ENCODE peak calls at places on chromosomes 7 and 10, in four cellular contexts. One of them, this sample, is unnamed.

GRCh38 chr7:79284226-79284625 is 169.2 kb downstream of the MAGI2 start:
- DNase-seq in NCI-H446 treated with DMSO at 0.1 percent for 48 hours: no peak
- DNase-seq in A549: no peak
- DNase-seq in AG04449: no peak
- DNase-seq in this sample: no peak

GRCh38 chr10:3046210-3046779 is 21.1 kb upstream of the PFKP start:
- DNase-seq in AG04449: no peak
- DNase-seq in A549: no peak
- DNase-seq in NCI-H446 treated with DMSO at 0.1 percent for 48 hours: no peak
- DNase-seq in this sample: no peak

GRCh38 chr10:128058106-128058745 is 68.0 kb downstream of the MKI67 start:
- DNase-seq in A549: no peak
- DNase-seq in AG04449: no peak
- DNase-seq in NCI-H446 treated with DMSO at 0.1 percent for 48 hours: no peak
- DNase-seq in this sample: no peak

GRCh38 chr7:106811472-106811871 is 53.6 kb upstream of the PIK3CG start:
- DNase-seq in NCI-H446 treated with DMSO at 0.1 percent for 48 hours: no peak
- DNase-seq in A549: no peak
- DNase-seq in AG04449: no peak
- DNase-seq in this sample: no peak

GRCh38 chr7:105806592-105807266 is 69.7 kb downstream of the ATXN7L1 start:
- DNase-seq in NCI-H446 treated with DMSO at 0.1 percent for 48 hours: no peak
- DNase-seq in A549: peak
- DNase-seq in AG04449: no peak
- DNase-seq in this sample: peak

GRCh38 chr10:78572565-78572964 is 496.2 kb upstream of the ZMIZ1 start:
- DNase-seq in A549: no peak
- DNase-seq in NCI-H446 treated with DMSO at 0.1 percent for 48 hours: no peak
- DNase-seq in AG04449: no peak
- DNase-seq in this sample: no peak

GRCh38 chr7:98956937-98957336 is 78.6 kb downstream of the TRRAP start:
- DNase-seq in NCI-H446 treated with DMSO at 0.1 percent for 48 hours: no peak
- DNase-seq in A549: no peak
- DNase-seq in AG04449: no peak
- DNase-seq in this sample: no peak

GRCh38 chr7:99525713-99526440 is 21.4 kb downstream of the ZKSCAN5 start:
- DNase-seq in NCI-H446 treated with DMSO at 0.1 percent for 48 hours: no peak
- DNase-seq in AG04449: no peak
- DNase-seq in A549: no peak
- DNase-seq in this sample: no peak

GRCh38 chr10:11322698-11323097 is 288.8 kb downstream of the USP6NL start:
- DNase-seq in A549: no peak
- DNase-seq in AG04449: no peak
- DNase-seq in NCI-H446 treated with DMSO at 0.1 percent for 48 hours: no peak
- DNase-seq in this sample: no peak

GRCh38 chr7:142177869-142178268 is 66.4 kb downstream of the MGAM2 start:
- DNase-seq in NCI-H446 treated with DMSO at 0.1 percent for 48 hours: no peak
- DNase-seq in AG04449: no peak
- DNase-seq in A549: no peak
- DNase-seq in this sample: no peak

GRCh38 chr10:43594944-43595589 is 11.2 kb upstream of the ZNF485 start:
- DNase-seq in A549: no peak
- DNase-seq in AG04449: no peak
- DNase-seq in NCI-H446 treated with DMSO at 0.1 percent for 48 hours: no peak
- DNase-seq in this sample: no peak

GRCh38 chr7:118352854-118353453 is 128.4 kb downstream of the ANKRD7 start:
- DNase-seq in A549: no peak
- DNase-seq in NCI-H446 treated with DMSO at 0.1 percent for 48 hours: peak
- DNase-seq in AG04449: no peak
- DNase-seq in this sample: no peak

GRCh38 chr10:132434405-132435005 is 37.5 kb downstream of the PWWP2B start:
- DNase-seq in NCI-H446 treated with DMSO at 0.1 percent for 48 hours: no peak
- DNase-seq in A549: no peak
- DNase-seq in AG04449: no peak
- DNase-seq in this sample: no peak

GRCh38 chr7:5417106-5418071 is 6.2 kb downstream of the TNRC18 start:
- DNase-seq in NCI-H446 treated with DMSO at 0.1 percent for 48 hours: no peak
- DNase-seq in A549: no peak
- DNase-seq in AG04449: no peak
- DNase-seq in this sample: no peak

GRCh38 chr7:149415391-149416068 is 45.3 kb downstream of the ZNF777 start:
- DNase-seq in AG04449: no peak
- DNase-seq in NCI-H446 treated with DMSO at 0.1 percent for 48 hours: no peak
- DNase-seq in A549: no peak
- DNase-seq in this sample: no peak

GRCh38 chr10:112952282-112952991 is 2.4 kb downstream of the TCF7L2 start:
- DNase-seq in A549: no peak
- DNase-seq in NCI-H446 treated with DMSO at 0.1 percent for 48 hours: no peak
- DNase-seq in AG04449: no peak
- DNase-seq in this sample: no peak

GRCh38 chr10:131858118-131858515 is 42.7 kb upstream of the PPP2R2D start:
- DNase-seq in A549: no peak
- DNase-seq in AG04449: no peak
- DNase-seq in NCI-H446 treated with DMSO at 0.1 percent for 48 hours: no peak
- DNase-seq in this sample: no peak

GRCh38 chr10:123019941-123020703 is 11.3 kb downstream of the ACADSB start:
- DNase-seq in AG04449: no peak
- DNase-seq in A549: no peak
- DNase-seq in NCI-H446 treated with DMSO at 0.1 percent for 48 hours: no peak
- DNase-seq in this sample: no peak

GRCh38 chr10:28993056-28993455 is 295.8 kb upstream of the LYZL1 start:
- DNase-seq in AG04449: no peak
- DNase-seq in A549: no peak
- DNase-seq in NCI-H446 treated with DMSO at 0.1 percent for 48 hours: no peak
- DNase-seq in this sample: no peak

GRCh38 chr7:45021604-45022296 is 21.7 kb downstream of the CCM2 start:
- DNase-seq in AG04449: no peak
- DNase-seq in A549: no peak
- DNase-seq in NCI-H446 treated with DMSO at 0.1 percent for 48 hours: no peak
- DNase-seq in this sample: no peak

GRCh38 chr10:131169146-131169545 is 142.4 kb downstream of the TCERG1L start:
- DNase-seq in AG04449: no peak
- DNase-seq in A549: no peak
- DNase-seq in NCI-H446 treated with DMSO at 0.1 percent for 48 hours: no peak
- DNase-seq in this sample: no peak

GRCh38 chr10:37854606-37855005 is 2.8 kb downstream of the ZNF248 start:
- DNase-seq in AG04449: no peak
- DNase-seq in NCI-H446 treated with DMSO at 0.1 percent for 48 hours: no peak
- DNase-seq in A549: no peak
- DNase-seq in this sample: no peak

GRCh38 chr7:80392229-80393169 is 119.4 kb downstream of the GNAT3 start:
- DNase-seq in AG04449: no peak
- DNase-seq in A549: peak
- DNase-seq in NCI-H446 treated with DMSO at 0.1 percent for 48 hours: no peak
- DNase-seq in this sample: no peak

GRCh38 chr7:73671317-73671651 is 3.7 kb downstream of the VPS37D start:
- DNase-seq in AG04449: no peak
- DNase-seq in NCI-H446 treated with DMSO at 0.1 percent for 48 hours: no peak
- DNase-seq in A549: no peak
- DNase-seq in this sample: no peak

GRCh38 chr10:132846631-132847415 is 60.9 kb upstream of the NKX6-2 start:
- DNase-seq in NCI-H446 treated with DMSO at 0.1 percent for 48 hours: no peak
- DNase-seq in A549: no peak
- DNase-seq in AG04449: no peak
- DNase-seq in this sample: no peak

GRCh38 chr7:147485660-147486210 is 1104.8 kb upstream of the C7orf33 start:
- DNase-seq in NCI-H446 treated with DMSO at 0.1 percent for 48 hours: peak
- DNase-seq in A549: no peak
- DNase-seq in AG04449: no peak
- DNase-seq in this sample: no peak

GRCh38 chr7:128189231-128189930 is 51.7 kb upstream of the LEP start:
- DNase-seq in NCI-H446 treated with DMSO at 0.1 percent for 48 hours: no peak
- DNase-seq in AG04449: no peak
- DNase-seq in A549: no peak
- DNase-seq in this sample: no peak

GRCh38 chr10:121104476-121105111 is 253.4 kb downstream of the WDR11 start:
- DNase-seq in AG04449: no peak
- DNase-seq in A549: no peak
- DNase-seq in NCI-H446 treated with DMSO at 0.1 percent for 48 hours: no peak
- DNase-seq in this sample: no peak

GRCh38 chr10:125283191-125283590 is 122.8 kb upstream of the CTBP2 start:
- DNase-seq in AG04449: no peak
- DNase-seq in NCI-H446 treated with DMSO at 0.1 percent for 48 hours: no peak
- DNase-seq in A549: no peak
- DNase-seq in this sample: no peak

GRCh38 chr10:90066435-90066834 is 365.0 kb downstream of the KIF20B start:
- DNase-seq in NCI-H446 treated with DMSO at 0.1 percent for 48 hours: no peak
- DNase-seq in AG04449: no peak
- DNase-seq in A549: no peak
- DNase-seq in this sample: no peak

GRCh38 chr10:102673235-102673634 is 29.0 kb downstream of the TRIM8 start:
- DNase-seq in AG04449: no peak
- DNase-seq in A549: no peak
- DNase-seq in NCI-H446 treated with DMSO at 0.1 percent for 48 hours: no peak
- DNase-seq in this sample: no peak

GRCh38 chr10:80477813-80478212 is 23.7 kb downstream of the TSPAN14 start:
- DNase-seq in A549: peak
- DNase-seq in NCI-H446 treated with DMSO at 0.1 percent for 48 hours: no peak
- DNase-seq in AG04449: no peak
- DNase-seq in this sample: no peak

GRCh38 chr10:15211464-15211979 is 43.0 kb upstream of the NMT2 start:
- DNase-seq in A549: no peak
- DNase-seq in AG04449: peak
- DNase-seq in NCI-H446 treated with DMSO at 0.1 percent for 48 hours: no peak
- DNase-seq in this sample: no peak

GRCh38 chr10:53664620-53665019 is 892.0 kb upstream of the MBL2 start:
- DNase-seq in A549: no peak
- DNase-seq in NCI-H446 treated with DMSO at 0.1 percent for 48 hours: no peak
- DNase-seq in AG04449: no peak
- DNase-seq in this sample: no peak

GRCh38 chr7:116501425-116502167 is 2.1 kb downstream of the CAV2 start:
- DNase-seq in AG04449: no peak
- DNase-seq in NCI-H446 treated with DMSO at 0.1 percent for 48 hours: no peak
- DNase-seq in A549: peak
- DNase-seq in this sample: no peak

GRCh38 chr10:110918269-110918632 is 729 bp downstream of the BBIP1 start:
- DNase-seq in AG04449: peak
- DNase-seq in NCI-H446 treated with DMSO at 0.1 percent for 48 hours: peak
- DNase-seq in A549: peak
- DNase-seq in this sample: peak

GRCh38 chr7:91193141-91193540 is 71.1 kb upstream of the FZD1 start:
- DNase-seq in A549: no peak
- DNase-seq in NCI-H446 treated with DMSO at 0.1 percent for 48 hours: no peak
- DNase-seq in AG04449: peak
- DNase-seq in this sample: no peak

This sample was measured in 8988T.